ENCODE peak calls at places on chromosomes 13 and 19, in nine cellular contexts. One of them, this sample, is unnamed.

GRCh38 chr13:78655906-78656305 is 3.0 kb downstream of the OBI1 start:
- DNase-seq in NAMALWA: no peak
- DNase-seq in nephron progenitor cell: no peak
- DNase-seq in hepatic stellate cell: no peak
- DNase-seq in MCF 10A: no peak
- DNase-seq in activated CD8-positive, alpha-beta T cell treated with anti-CD3 and anti-CD28 coated beads, Interleukin-2, amount 10 ng/mL, durations not matched to agents 7 days and 5 days: no peak
- DNase-seq in C1 segment of cervical spinal cord: no peak
- DNase-seq in iris pigment epithelial cell: no peak
- DNase-seq in WTC11: no peak
- DNase-seq in this sample: no peak

GRCh38 chr13:43470610-43471009 is 316.2 kb downstream of the ENOX1 start:
- DNase-seq in nephron progenitor cell: no peak
- DNase-seq in hepatic stellate cell: no peak
- DNase-seq in iris pigment epithelial cell: no peak
- DNase-seq in WTC11: no peak
- DNase-seq in activated CD8-positive, alpha-beta T cell treated with anti-CD3 and anti-CD28 coated beads, Interleukin-2, amount 10 ng/mL, durations not matched to agents 7 days and 5 days: no peak
- DNase-seq in MCF 10A: no peak
- DNase-seq in NAMALWA: no peak
- DNase-seq in C1 segment of cervical spinal cord: no peak
- DNase-seq in this sample: no peak

GRCh38 chr13:25678398-25678797 is 306.6 kb downstream of the ATP8A2 start:
- DNase-seq in hepatic stellate cell: no peak
- DNase-seq in WTC11: no peak
- DNase-seq in iris pigment epithelial cell: no peak
- DNase-seq in C1 segment of cervical spinal cord: no peak
- DNase-seq in nephron progenitor cell: no peak
- DNase-seq in NAMALWA: peak; percentile 3
- DNase-seq in activated CD8-positive, alpha-beta T cell treated with anti-CD3 and anti-CD28 coated beads, Interleukin-2, amount 10 ng/mL, durations not matched to agents 7 days and 5 days: no peak
- DNase-seq in MCF 10A: no peak
- DNase-seq in this sample: no peak

GRCh38 chr19:1775951-1776605 is 22.8 kb downstream of the ONECUT3 start:
- DNase-seq in NAMALWA: no peak
- DNase-seq in nephron progenitor cell: no peak
- DNase-seq in iris pigment epithelial cell: no peak
- DNase-seq in MCF 10A: no peak
- DNase-seq in hepatic stellate cell: no peak
- DNase-seq in C1 segment of cervical spinal cord: no peak
- DNase-seq in activated CD8-positive, alpha-beta T cell treated with anti-CD3 and anti-CD28 coated beads, Interleukin-2, amount 10 ng/mL, durations not matched to agents 7 days and 5 days: no peak
- DNase-seq in WTC11: no peak
- DNase-seq in this sample: no peak

GRCh38 chr19:12913871-12914690 is 5.0 kb downstream of the SYCE2 start:
- DNase-seq in C1 segment of cervical spinal cord: peak; percentile 45
- DNase-seq in hepatic stellate cell: no peak
- DNase-seq in MCF 10A: no peak
- DNase-seq in nephron progenitor cell: no peak
- DNase-seq in NAMALWA: no peak
- DNase-seq in iris pigment epithelial cell: no peak
- DNase-seq in activated CD8-positive, alpha-beta T cell treated with anti-CD3 and anti-CD28 coated beads, Interleukin-2, amount 10 ng/mL, durations not matched to agents 7 days and 5 days: peak; percentile 80
- DNase-seq in WTC11: no peak
- DNase-seq in this sample: peak; percentile 13

GRCh38 chr19:18736415-18737336 is 53.2 kb downstream of the CRTC1 start:
- DNase-seq in NAMALWA: no peak
- DNase-seq in activated CD8-positive, alpha-beta T cell treated with anti-CD3 and anti-CD28 coated beads, Interleukin-2, amount 10 ng/mL, durations not matched to agents 7 days and 5 days: no peak
- DNase-seq in C1 segment of cervical spinal cord: no peak
- DNase-seq in nephron progenitor cell: no peak
- DNase-seq in iris pigment epithelial cell: no peak
- DNase-seq in MCF 10A: no peak
- DNase-seq in WTC11: no peak
- DNase-seq in hepatic stellate cell: no peak
- DNase-seq in this sample: no peak

GRCh38 chr19:12789098-12789903 is 2.0 kb upstream of the JUNB start:
- DNase-seq in WTC11: peak; percentile 37
- DNase-seq in NAMALWA: peak; percentile 64
- DNase-seq in hepatic stellate cell: peak; percentile 29
- DNase-seq in iris pigment epithelial cell: peak; percentile 36
- DNase-seq in C1 segment of cervical spinal cord: peak; percentile 62
- DNase-seq in nephron progenitor cell: no peak
- DNase-seq in MCF 10A: peak; percentile 63
- DNase-seq in activated CD8-positive, alpha-beta T cell treated with anti-CD3 and anti-CD28 coated beads, Interleukin-2, amount 10 ng/mL, durations not matched to agents 7 days and 5 days: no peak
- DNase-seq in this sample: peak; percentile 38

GRCh38 chr19:8665468-8666213 is 33.0 kb downstream of the ACTL9 start:
- DNase-seq in NAMALWA: no peak
- DNase-seq in iris pigment epithelial cell: no peak
- DNase-seq in nephron progenitor cell: no peak
- DNase-seq in MCF 10A: no peak
- DNase-seq in activated CD8-positive, alpha-beta T cell treated with anti-CD3 and anti-CD28 coated beads, Interleukin-2, amount 10 ng/mL, durations not matched to agents 7 days and 5 days: peak; percentile 61
- DNase-seq in hepatic stellate cell: no peak
- DNase-seq in WTC11: no peak
- DNase-seq in C1 segment of cervical spinal cord: no peak
- DNase-seq in this sample: no peak

GRCh38 chr19:3186891-3187661 is 1.3 kb downstream of the NCLN start:
- DNase-seq in hepatic stellate cell: no peak
- DNase-seq in iris pigment epithelial cell: no peak
- DNase-seq in WTC11: no peak
- DNase-seq in C1 segment of cervical spinal cord: no peak
- DNase-seq in MCF 10A: no peak
- DNase-seq in nephron progenitor cell: no peak
- DNase-seq in activated CD8-positive, alpha-beta T cell treated with anti-CD3 and anti-CD28 coated beads, Interleukin-2, amount 10 ng/mL, durations not matched to agents 7 days and 5 days: no peak
- DNase-seq in NAMALWA: no peak
- DNase-seq in this sample: no peak

GRCh38 chr13:43472344-43472743 is 314.4 kb downstream of the ENOX1 start:
- DNase-seq in MCF 10A: no peak
- DNase-seq in nephron progenitor cell: no peak
- DNase-seq in C1 segment of cervical spinal cord: no peak
- DNase-seq in WTC11: no peak
- DNase-seq in NAMALWA: no peak
- DNase-seq in activated CD8-positive, alpha-beta T cell treated with anti-CD3 and anti-CD28 coated beads, Interleukin-2, amount 10 ng/mL, durations not matched to agents 7 days and 5 days: no peak
- DNase-seq in iris pigment epithelial cell: no peak
- DNase-seq in hepatic stellate cell: no peak
- DNase-seq in this sample: no peak

GRCh38 chr13:109646423-109646822 is 140.0 kb downstream of the IRS2 start:
- DNase-seq in activated CD8-positive, alpha-beta T cell treated with anti-CD3 and anti-CD28 coated beads, Interleukin-2, amount 10 ng/mL, durations not matched to agents 7 days and 5 days: no peak
- DNase-seq in MCF 10A: no peak
- DNase-seq in NAMALWA: peak; percentile 62
- DNase-seq in nephron progenitor cell: no peak
- DNase-seq in C1 segment of cervical spinal cord: no peak
- DNase-seq in hepatic stellate cell: no peak
- DNase-seq in iris pigment epithelial cell: no peak
- DNase-seq in WTC11: no peak
- DNase-seq in this sample: no peak

GRCh38 chr13:25292301-25292700 is 5.0 kb upstream of the MTMR6 start:
- DNase-seq in C1 segment of cervical spinal cord: no peak
- DNase-seq in iris pigment epithelial cell: peak; percentile 81
- DNase-seq in NAMALWA: peak; percentile 19
- DNase-seq in hepatic stellate cell: peak; percentile 10
- DNase-seq in nephron progenitor cell: no peak
- DNase-seq in MCF 10A: no peak
- DNase-seq in WTC11: no peak
- DNase-seq in activated CD8-positive, alpha-beta T cell treated with anti-CD3 and anti-CD28 coated beads, Interleukin-2, amount 10 ng/mL, durations not matched to agents 7 days and 5 days: peak; percentile 33
- DNase-seq in this sample: no peak

GRCh38 chr13:32142956-32143375 is 111.4 kb downstream of the FRY start:
- DNase-seq in WTC11: peak; percentile 30
- DNase-seq in activated CD8-positive, alpha-beta T cell treated with anti-CD3 and anti-CD28 coated beads, Interleukin-2, amount 10 ng/mL, durations not matched to agents 7 days and 5 days: no peak
- DNase-seq in NAMALWA: no peak
- DNase-seq in nephron progenitor cell: no peak
- DNase-seq in MCF 10A: peak; percentile 49
- DNase-seq in iris pigment epithelial cell: peak; percentile 78
- DNase-seq in hepatic stellate cell: no peak
- DNase-seq in C1 segment of cervical spinal cord: no peak
- DNase-seq in this sample: no peak

GRCh38 chr13:114313061-114313860 is 1.0 kb upstream of the CHAMP1 start:
- DNase-seq in iris pigment epithelial cell: peak; percentile 45
- DNase-seq in C1 segment of cervical spinal cord: no peak
- DNase-seq in activated CD8-positive, alpha-beta T cell treated with anti-CD3 and anti-CD28 coated beads, Interleukin-2, amount 10 ng/mL, durations not matched to agents 7 days and 5 days: no peak
- DNase-seq in WTC11: no peak
- DNase-seq in NAMALWA: peak; percentile 73
- DNase-seq in nephron progenitor cell: no peak
- DNase-seq in hepatic stellate cell: peak; percentile 21
- DNase-seq in MCF 10A: no peak
- DNase-seq in this sample: no peak

GRCh38 chr19:35130761-35131720 is 3.8 kb downstream of the LGI4 start:
- DNase-seq in MCF 10A: no peak
- DNase-seq in hepatic stellate cell: no peak
- DNase-seq in C1 segment of cervical spinal cord: no peak
- DNase-seq in NAMALWA: no peak
- DNase-seq in WTC11: no peak
- DNase-seq in activated CD8-positive, alpha-beta T cell treated with anti-CD3 and anti-CD28 coated beads, Interleukin-2, amount 10 ng/mL, durations not matched to agents 7 days and 5 days: no peak
- DNase-seq in iris pigment epithelial cell: no peak
- DNase-seq in nephron progenitor cell: no peak
- DNase-seq in this sample: no peak

GRCh38 chr13:60755380-60756163 is 358.6 kb downstream of the TDRD3 start:
- DNase-seq in iris pigment epithelial cell: no peak
- DNase-seq in activated CD8-positive, alpha-beta T cell treated with anti-CD3 and anti-CD28 coated beads, Interleukin-2, amount 10 ng/mL, durations not matched to agents 7 days and 5 days: no peak
- DNase-seq in MCF 10A: no peak
- DNase-seq in hepatic stellate cell: no peak
- DNase-seq in C1 segment of cervical spinal cord: no peak
- DNase-seq in nephron progenitor cell: no peak
- DNase-seq in NAMALWA: no peak
- DNase-seq in WTC11: peak; percentile 23
- DNase-seq in this sample: no peak

GRCh38 chr19:17202249-17202648 is 12.9 kb upstream of the USE1 start:
- DNase-seq in iris pigment epithelial cell: no peak
- DNase-seq in nephron progenitor cell: no peak
- DNase-seq in hepatic stellate cell: no peak
- DNase-seq in NAMALWA: peak; percentile 49
- DNase-seq in activated CD8-positive, alpha-beta T cell treated with anti-CD3 and anti-CD28 coated beads, Interleukin-2, amount 10 ng/mL, durations not matched to agents 7 days and 5 days: peak; percentile 32
- DNase-seq in C1 segment of cervical spinal cord: no peak
- DNase-seq in MCF 10A: peak; percentile 34
- DNase-seq in WTC11: no peak
- DNase-seq in this sample: no peak

GRCh38 chr13:75831389-75831788 is 195.3 kb downstream of the LMO7 start:
- DNase-seq in NAMALWA: no peak
- DNase-seq in hepatic stellate cell: no peak
- DNase-seq in C1 segment of cervical spinal cord: no peak
- DNase-seq in MCF 10A: no peak
- DNase-seq in iris pigment epithelial cell: no peak
- DNase-seq in WTC11: no peak
- DNase-seq in nephron progenitor cell: no peak
- DNase-seq in activated CD8-positive, alpha-beta T cell treated with anti-CD3 and anti-CD28 coated beads, Interleukin-2, amount 10 ng/mL, durations not matched to agents 7 days and 5 days: no peak
- DNase-seq in this sample: no peak

GRCh38 chr13:41492432-41493267 is 35.3 kb downstream of the RGCC start:
- DNase-seq in nephron progenitor cell: no peak
- DNase-seq in C1 segment of cervical spinal cord: no peak
- DNase-seq in WTC11: no peak
- DNase-seq in activated CD8-positive, alpha-beta T cell treated with anti-CD3 and anti-CD28 coated beads, Interleukin-2, amount 10 ng/mL, durations not matched to agents 7 days and 5 days: peak; percentile 44
- DNase-seq in NAMALWA: peak; percentile 51
- DNase-seq in hepatic stellate cell: no peak
- DNase-seq in MCF 10A: no peak
- DNase-seq in iris pigment epithelial cell: no peak
- DNase-seq in this sample: no peak

GRCh38 chr13:107480130-107480529 is 735.2 kb downstream of the LIG4 start:
- DNase-seq in hepatic stellate cell: no peak
- DNase-seq in activated CD8-positive, alpha-beta T cell treated with anti-CD3 and anti-CD28 coated beads, Interleukin-2, amount 10 ng/mL, durations not matched to agents 7 days and 5 days: no peak
- DNase-seq in WTC11: no peak
- DNase-seq in C1 segment of cervical spinal cord: no peak
- DNase-seq in iris pigment epithelial cell: peak; percentile 20
- DNase-seq in MCF 10A: no peak
- DNase-seq in NAMALWA: no peak
- DNase-seq in nephron progenitor cell: no peak
- DNase-seq in this sample: no peak

GRCh38 chr19:18479964-18480723 is 41.7 kb downstream of the ELL start:
- DNase-seq in activated CD8-positive, alpha-beta T cell treated with anti-CD3 and anti-CD28 coated beads, Interleukin-2, amount 10 ng/mL, durations not matched to agents 7 days and 5 days: no peak
- DNase-seq in nephron progenitor cell: no peak
- DNase-seq in NAMALWA: peak; percentile 41
- DNase-seq in WTC11: no peak
- DNase-seq in iris pigment epithelial cell: peak; percentile 71
- DNase-seq in hepatic stellate cell: peak; percentile 82
- DNase-seq in MCF 10A: peak; percentile 86
- DNase-seq in C1 segment of cervical spinal cord: no peak
- DNase-seq in this sample: no peak

GRCh38 chr19:1269478-1270167 is 491 bp downstream of the CIRBP start:
- DNase-seq in iris pigment epithelial cell: peak; percentile 82
- DNase-seq in C1 segment of cervical spinal cord: peak; percentile 86
- DNase-seq in activated CD8-positive, alpha-beta T cell treated with anti-CD3 and anti-CD28 coated beads, Interleukin-2, amount 10 ng/mL, durations not matched to agents 7 days and 5 days: peak; percentile 89
- DNase-seq in nephron progenitor cell: peak; percentile 86
- DNase-seq in WTC11: peak; percentile 79
- DNase-seq in MCF 10A: peak; percentile 78
- DNase-seq in NAMALWA: peak; percentile 88
- DNase-seq in hepatic stellate cell: peak; percentile 90
- DNase-seq in this sample: peak; percentile 66

GRCh38 chr19:16381756-16382401 is 57.3 kb downstream of the KLF2 start:
- DNase-seq in activated CD8-positive, alpha-beta T cell treated with anti-CD3 and anti-CD28 coated beads, Interleukin-2, amount 10 ng/mL, durations not matched to agents 7 days and 5 days: no peak
- DNase-seq in iris pigment epithelial cell: no peak
- DNase-seq in NAMALWA: no peak
- DNase-seq in WTC11: no peak
- DNase-seq in MCF 10A: no peak
- DNase-seq in nephron progenitor cell: no peak
- DNase-seq in C1 segment of cervical spinal cord: peak; percentile 33
- DNase-seq in hepatic stellate cell: peak; percentile 82
- DNase-seq in this sample: peak; percentile 12

GRCh38 chr13:42991892-42992584 is at the start of gene EPSTI1:
- DNase-seq in nephron progenitor cell: peak; percentile 67
- DNase-seq in hepatic stellate cell: peak; percentile 67
- DNase-seq in MCF 10A: no peak
- DNase-seq in activated CD8-positive, alpha-beta T cell treated with anti-CD3 and anti-CD28 coated beads, Interleukin-2, amount 10 ng/mL, durations not matched to agents 7 days and 5 days: peak; percentile 86
- DNase-seq in C1 segment of cervical spinal cord: peak; percentile 45
- DNase-seq in iris pigment epithelial cell: peak; percentile 89
- DNase-seq in WTC11: peak; percentile 63
- DNase-seq in NAMALWA: peak; percentile 83
- DNase-seq in this sample: peak; percentile 4

GRCh38 chr13:37870489-37870845 is 895 bp upstream of the TRPC4 start:
- DNase-seq in NAMALWA: no peak
- DNase-seq in nephron progenitor cell: no peak
- DNase-seq in C1 segment of cervical spinal cord: no peak
- DNase-seq in activated CD8-positive, alpha-beta T cell treated with anti-CD3 and anti-CD28 coated beads, Interleukin-2, amount 10 ng/mL, durations not matched to agents 7 days and 5 days: no peak
- DNase-seq in hepatic stellate cell: no peak
- DNase-seq in iris pigment epithelial cell: no peak
- DNase-seq in WTC11: no peak
- DNase-seq in MCF 10A: no peak
- DNase-seq in this sample: no peak

GRCh38 chr13:75803175-75803611 is 167.1 kb downstream of the LMO7 start:
- DNase-seq in WTC11: peak; percentile 55
- DNase-seq in C1 segment of cervical spinal cord: no peak
- DNase-seq in MCF 10A: no peak
- DNase-seq in NAMALWA: no peak
- DNase-seq in hepatic stellate cell: no peak
- DNase-seq in nephron progenitor cell: no peak
- DNase-seq in activated CD8-positive, alpha-beta T cell treated with anti-CD3 and anti-CD28 coated beads, Interleukin-2, amount 10 ng/mL, durations not matched to agents 7 days and 5 days: peak; percentile 31
- DNase-seq in iris pigment epithelial cell: no peak
- DNase-seq in this sample: no peak

GRCh38 chr19:31220540-31220939 is 128.7 kb downstream of the TSHZ3 start:
- DNase-seq in NAMALWA: peak; percentile 65
- DNase-seq in MCF 10A: no peak
- DNase-seq in WTC11: no peak
- DNase-seq in hepatic stellate cell: no peak
- DNase-seq in iris pigment epithelial cell: peak; percentile 19
- DNase-seq in nephron progenitor cell: no peak
- DNase-seq in activated CD8-positive, alpha-beta T cell treated with anti-CD3 and anti-CD28 coated beads, Interleukin-2, amount 10 ng/mL, durations not matched to agents 7 days and 5 days: peak; percentile 69
- DNase-seq in C1 segment of cervical spinal cord: no peak
- DNase-seq in this sample: no peak

GRCh38 chr19:29576043-29576442 is 30.0 kb upstream of the POP4 start:
- DNase-seq in MCF 10A: no peak
- DNase-seq in hepatic stellate cell: no peak
- DNase-seq in nephron progenitor cell: no peak
- DNase-seq in iris pigment epithelial cell: no peak
- DNase-seq in WTC11: no peak
- DNase-seq in NAMALWA: no peak
- DNase-seq in activated CD8-positive, alpha-beta T cell treated with anti-CD3 and anti-CD28 coated beads, Interleukin-2, amount 10 ng/mL, durations not matched to agents 7 days and 5 days: no peak
- DNase-seq in C1 segment of cervical spinal cord: no peak
- DNase-seq in this sample: no peak